ENCODE peak calls at places on chromosomes 3 and 15, in four cellular contexts. One of them, this sample, is unnamed.

GRCh38 chr3:164687211-164687610 is 391.1 kb downstream of the SI start:
- DNase-seq in H1: no peak
- DNase-seq in WTC11: no peak
- DNase-seq in SK-N-SH: no peak
- DNase-seq in this sample: no peak

GRCh38 chr15:87547470-87548181 is 708.9 kb downstream of the NTRK3 start:
- DNase-seq in H1: no peak
- DNase-seq in WTC11: no peak
- DNase-seq in SK-N-SH: no peak
- DNase-seq in this sample: no peak

GRCh38 chr15:36784717-36785116 is 205.3 kb downstream of the CDIN1 start:
- DNase-seq in H1: no peak
- DNase-seq in WTC11: no peak
- DNase-seq in SK-N-SH: no peak
- DNase-seq in this sample: no peak

GRCh38 chr3:118970819-118971218 is 63.8 kb downstream of the IGSF11 start:
- DNase-seq in H1: no peak
- DNase-seq in WTC11: no peak
- DNase-seq in SK-N-SH: peak; percentile 36
- DNase-seq in this sample: no peak

GRCh38 chr3:55417211-55417610 is 69.9 kb downstream of the WNT5A start:
- DNase-seq in H1: no peak
- DNase-seq in WTC11: no peak
- DNase-seq in SK-N-SH: no peak
- DNase-seq in this sample: no peak

GRCh38 chr3:121488628-121489027 is 57.2 kb downstream of the POLQ start:
- DNase-seq in H1: no peak
- DNase-seq in WTC11: no peak
- DNase-seq in SK-N-SH: no peak
- DNase-seq in this sample: no peak

GRCh38 chr3:173397161-173398110 is at the start of gene NLGN1:
- DNase-seq in H1: peak; percentile 84
- DNase-seq in WTC11: peak; percentile 75
- DNase-seq in SK-N-SH: peak; percentile 78
- DNase-seq in this sample: no peak

GRCh38 chr3:106965286-106965685 is 412.0 kb upstream of the CCDC54 start:
- DNase-seq in H1: no peak
- DNase-seq in WTC11: no peak
- DNase-seq in SK-N-SH: no peak
- DNase-seq in this sample: no peak

GRCh38 chr15:32685576-32685975 is 32.2 kb upstream of the GREM1 start:
- DNase-seq in H1: no peak
- DNase-seq in WTC11: no peak
- DNase-seq in SK-N-SH: no peak
- DNase-seq in this sample: no peak

GRCh38 chr15:101059381-101060341 is 140.5 kb downstream of the LRRK1 start:
- DNase-seq in H1: peak; percentile 44
- DNase-seq in WTC11: no peak
- DNase-seq in SK-N-SH: no peak
- DNase-seq in this sample: no peak

GRCh38 chr3:107416138-107416537 is 38.9 kb downstream of the CCDC54 start:
- DNase-seq in H1: no peak
- DNase-seq in WTC11: no peak
- DNase-seq in SK-N-SH: no peak
- DNase-seq in this sample: no peak

GRCh38 chr15:75758071-75758872 is 45.6 kb upstream of the CSPG4 start:
- DNase-seq in H1: peak; percentile 88
- DNase-seq in WTC11: peak; percentile 89
- DNase-seq in SK-N-SH: peak; percentile 89
- DNase-seq in this sample: peak; percentile 92

GRCh38 chr15:71151061-71151460 is 35.8 kb downstream of the THSD4 start:
- DNase-seq in H1: no peak
- DNase-seq in WTC11: no peak
- DNase-seq in SK-N-SH: no peak
- DNase-seq in this sample: no peak

GRCh38 chr3:107035176-107035575 is 342.1 kb upstream of the CCDC54 start:
- DNase-seq in H1: no peak
- DNase-seq in WTC11: no peak
- DNase-seq in SK-N-SH: no peak
- DNase-seq in this sample: no peak

GRCh38 chr3:127375151-127375937 is 87.5 kb upstream of the PRR20G start:
- DNase-seq in H1: no peak
- DNase-seq in WTC11: no peak
- DNase-seq in SK-N-SH: no peak
- DNase-seq in this sample: no peak

GRCh38 chr15:84608707-84609284 is 8.0 kb downstream of the ZSCAN2 start:
- DNase-seq in H1: no peak
- DNase-seq in WTC11: no peak
- DNase-seq in SK-N-SH: no peak
- DNase-seq in this sample: no peak

GRCh38 chr3:65582012-65582717 is 456.6 kb downstream of the MAGI1 start:
- DNase-seq in H1: no peak
- DNase-seq in WTC11: no peak
- DNase-seq in SK-N-SH: no peak
- DNase-seq in this sample: no peak

GRCh38 chr3:57383838-57384237 is 91.4 kb upstream of the ASB14 start:
- DNase-seq in H1: no peak
- DNase-seq in WTC11: no peak
- DNase-seq in SK-N-SH: no peak
- DNase-seq in this sample: no peak

GRCh38 chr15:29792426-29793159 is 29.7 kb downstream of the TJP1 start:
- DNase-seq in H1: no peak
- DNase-seq in WTC11: no peak
- DNase-seq in SK-N-SH: no peak
- DNase-seq in this sample: no peak

GRCh38 chr3:74607803-74608202 is 6.7 kb downstream of the CNTN3 start:
- DNase-seq in H1: no peak
- DNase-seq in WTC11: no peak
- DNase-seq in SK-N-SH: no peak
- DNase-seq in this sample: no peak

GRCh38 chr3:97510795-97511194 is 253.8 kb upstream of the ARL6 start:
- DNase-seq in H1: no peak
- DNase-seq in WTC11: peak; percentile 32
- DNase-seq in SK-N-SH: no peak
- DNase-seq in this sample: no peak

GRCh38 chr15:70910958-70911357 is 18.3 kb downstream of the LRRC49 start:
- DNase-seq in H1: no peak
- DNase-seq in WTC11: no peak
- DNase-seq in SK-N-SH: no peak
- DNase-seq in this sample: no peak

GRCh38 chr3:8296466-8296865 is 205.2 kb upstream of the LMCD1 start:
- DNase-seq in H1: no peak
- DNase-seq in WTC11: no peak
- DNase-seq in SK-N-SH: no peak
- DNase-seq in this sample: no peak

DNA sequence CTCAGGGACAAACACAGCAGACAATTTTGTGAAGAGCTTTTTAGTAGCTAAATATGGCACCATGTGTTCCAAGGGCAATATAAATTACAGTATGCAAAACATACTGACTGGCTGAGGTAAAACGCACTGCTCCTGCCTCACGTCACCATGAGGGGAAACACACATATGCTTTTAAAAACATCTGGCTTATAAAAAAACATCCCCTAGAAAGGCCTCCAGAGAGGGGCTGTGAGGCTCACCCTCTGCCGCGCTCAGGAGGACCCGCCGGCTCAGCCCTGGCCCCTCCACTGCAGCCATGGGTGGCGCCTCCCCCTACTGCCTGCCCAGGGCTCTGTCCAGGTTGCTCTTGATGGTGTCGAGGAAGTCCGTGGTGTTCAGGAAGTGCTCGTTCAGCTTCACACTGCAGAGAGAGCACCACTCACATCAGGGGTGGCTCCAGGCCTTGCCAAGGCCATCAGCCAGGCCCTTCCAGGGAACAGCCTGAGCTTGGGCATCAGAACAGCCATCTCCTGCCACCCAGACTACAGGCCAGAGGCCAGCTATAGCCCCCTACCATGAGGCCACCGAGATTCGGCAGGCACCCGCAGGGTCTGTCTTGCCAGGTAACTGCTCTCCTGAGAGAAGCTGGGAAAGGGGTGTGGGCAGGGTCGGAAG is 18.2 kb downstream of the IDH2 start:
- DNase-seq in H1: no peak
- DNase-seq in WTC11: no peak
- DNase-seq in SK-N-SH: no peak
- DNase-seq in this sample: no peak
- TF ChIP-seq TEAD4 in H1: no peak
- TF ChIP-seq TEAD4 in WTC11: no peak
- TF ChIP-seq TEAD4 in SK-N-SH: no peak
- TF ChIP-seq TEAD4 in this sample: no peak

GRCh38 chr3:188527389-188527788 is 373.4 kb downstream of the LPP start:
- DNase-seq in H1: no peak
- DNase-seq in WTC11: no peak
- DNase-seq in SK-N-SH: no peak
- DNase-seq in this sample: no peak
- TF ChIP-seq TEAD4 in H1: no peak
- TF ChIP-seq TEAD4 in WTC11: no peak
- TF ChIP-seq TEAD4 in SK-N-SH: no peak
- TF ChIP-seq TEAD4 in this sample: no peak

GRCh38 chr15:67819636-67820035 is 5.7 kb upstream of the SKOR1 start:
- DNase-seq in H1: no peak
- DNase-seq in WTC11: no peak
- DNase-seq in SK-N-SH: no peak
- DNase-seq in this sample: no peak
- TF ChIP-seq TEAD4 in H1: no peak
- TF ChIP-seq TEAD4 in WTC11: no peak
- TF ChIP-seq TEAD4 in SK-N-SH: no peak
- TF ChIP-seq TEAD4 in this sample: no peak

GRCh38 chr3:111906667-111907066 is 47.6 kb downstream of the PHLDB2 start:
- DNase-seq in H1: no peak
- DNase-seq in WTC11: no peak
- DNase-seq in SK-N-SH: no peak
- DNase-seq in this sample: no peak

GRCh38 chr3:111907151-111907550 is 48.1 kb downstream of the PHLDB2 start:
- DNase-seq in H1: no peak
- DNase-seq in WTC11: no peak
- DNase-seq in SK-N-SH: no peak
- DNase-seq in this sample: no peak

GRCh38 chr3:111911446-111911845 is 52.4 kb downstream of the PHLDB2 start:
- DNase-seq in H1: no peak
- DNase-seq in WTC11: no peak
- DNase-seq in SK-N-SH: no peak
- DNase-seq in this sample: no peak

GRCh38 chr3:111913163-111913763 is 54.2 kb downstream of the PHLDB2 start:
- DNase-seq in H1: no peak
- DNase-seq in WTC11: no peak
- DNase-seq in SK-N-SH: no peak
- DNase-seq in this sample: no peak

GRCh38 chr3:111910806-111911205 is 51.7 kb downstream of the PHLDB2 start:
- DNase-seq in H1: no peak
- DNase-seq in WTC11: no peak
- DNase-seq in SK-N-SH: no peak
- DNase-seq in this sample: no peak
- TF ChIP-seq TEAD4 in H1: no peak
- TF ChIP-seq TEAD4 in WTC11: no peak
- TF ChIP-seq TEAD4 in SK-N-SH: peak; percentile 10
- TF ChIP-seq TEAD4 in this sample: no peak

DNA sequence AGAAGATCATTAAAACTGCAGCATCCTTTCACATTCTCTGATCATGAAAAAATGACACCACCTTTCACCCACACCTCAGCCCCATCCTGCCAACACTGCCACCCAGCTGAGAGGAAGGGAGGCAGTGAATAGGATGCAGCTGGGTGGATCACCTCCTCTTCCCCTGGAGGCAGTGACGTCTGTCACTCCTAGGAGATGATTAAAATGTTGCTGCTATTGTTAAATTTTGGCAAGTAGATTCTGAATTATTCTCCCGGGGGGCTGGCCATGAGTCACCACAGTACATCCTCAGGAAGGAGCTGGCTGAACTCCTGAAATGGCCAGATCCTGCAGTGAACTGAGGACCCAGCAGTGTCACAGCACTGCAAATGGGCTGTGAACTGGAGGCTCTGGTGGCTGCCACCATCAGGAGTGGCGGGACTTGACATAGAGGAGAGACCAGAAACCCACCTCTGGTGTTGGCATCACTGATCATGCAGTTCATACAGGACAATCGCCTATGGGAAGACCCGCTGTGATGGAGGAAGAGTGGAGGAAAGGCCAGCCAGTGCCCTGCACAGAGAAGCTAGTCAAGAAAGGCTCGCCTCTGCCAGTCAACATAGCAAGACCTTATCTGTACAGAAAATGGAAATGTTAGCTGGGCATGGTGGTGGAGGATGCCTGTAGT is 199.1 kb downstream of the FAM43A start:
- DNase-seq in H1: peak; percentile 17
- DNase-seq in WTC11: no peak
- DNase-seq in SK-N-SH: no peak
- DNase-seq in this sample: no peak
- TF ChIP-seq TEAD4 in H1: no peak
- TF ChIP-seq TEAD4 in WTC11: no peak
- TF ChIP-seq TEAD4 in SK-N-SH: no peak
- TF ChIP-seq TEAD4 in this sample: no peak

DNA sequence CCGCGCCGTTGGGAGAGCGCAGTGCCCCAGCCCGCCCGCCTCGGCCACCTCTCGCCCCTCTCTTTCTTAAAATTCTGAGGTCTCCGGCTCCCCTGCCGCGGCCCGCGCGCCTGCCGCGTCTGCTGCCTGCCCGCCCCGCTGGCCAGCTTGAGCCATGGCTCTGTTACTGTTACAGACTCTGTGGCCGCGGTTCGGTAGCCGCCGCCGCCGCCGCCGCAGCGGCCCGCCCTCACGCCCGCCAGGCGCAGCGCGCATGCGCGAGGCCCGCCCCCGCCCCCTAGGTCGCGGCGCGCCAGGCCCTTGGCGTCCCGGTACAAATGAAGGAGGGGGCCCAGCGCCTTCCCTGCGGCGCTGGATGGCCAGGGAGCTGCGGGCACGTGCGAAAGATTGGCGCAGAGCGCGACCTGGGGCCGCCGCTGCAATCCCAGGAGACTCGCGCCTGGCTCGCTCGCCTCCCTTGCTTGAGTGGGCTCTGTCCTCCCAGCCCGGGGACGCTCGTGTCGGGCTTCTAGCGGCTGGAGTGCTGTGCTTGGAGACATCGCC is at the start of gene ONECUT1:
- DNase-seq in H1: peak; percentile 87
- DNase-seq in WTC11: peak; percentile 76
- DNase-seq in SK-N-SH: peak; percentile 92
- DNase-seq in this sample: peak; percentile 84
- TF ChIP-seq TEAD4 in H1: no peak
- TF ChIP-seq TEAD4 in WTC11: no peak
- TF ChIP-seq TEAD4 in SK-N-SH: no peak
- TF ChIP-seq TEAD4 in this sample: no peak

GRCh38 chr3:169771651-169772529 is 1.3 kb upstream of the MYNN start:
- DNase-seq in H1: peak; percentile 71
- DNase-seq in WTC11: peak; percentile 53
- DNase-seq in SK-N-SH: peak; percentile 65
- DNase-seq in this sample: peak; percentile 44
- TF ChIP-seq TEAD4 in H1: no peak
- TF ChIP-seq TEAD4 in WTC11: no peak
- TF ChIP-seq TEAD4 in SK-N-SH: peak; percentile 89
- TF ChIP-seq TEAD4 in this sample: peak; percentile 84

This sample was measured in K562.